ENCODE peak calls at places on chromosomes 6 and 20, in seven cellular contexts. C is AG04450; T is CD4-positive, alpha-beta memory T cell; G is tibial artery; Y is uterus; V is aorta; N is right cardiac atrium. E is an unnamed sample. For H3K27me3, the result is how much of the 10 kb centered on the place peaks cover.

GRCh38 chr20:44691424-44692423 is 23.4 kb upstream of the CCN5 start:
- DNase-seq in G (peak), T (no peak), N (peak), C (no peak), V (peak), Y (peak), E (no peak)

GRCh38 chr6:85865665-85866372 is 223.1 kb upstream of the SYNCRIP start:
- DNase-seq in G (no peak), N (no peak), C (no peak), Y (no peak), V (no peak), T (no peak), E (peak)

GRCh38 chr6:131765081-131765852 is 42.6 kb upstream of the ENPP1 start:
- DNase-seq in G (no peak), C (no peak), Y (no peak), T (no peak), N (no peak), V (no peak), E (no peak)

GRCh38 chr6:47599512-47599911 is 98.9 kb upstream of the ADGRF4 start:
- DNase-seq in N (no peak), C (no peak), Y (no peak), T (no peak), G (no peak), V (no peak), E (no peak)

GRCh38 chr20:57620999-57621398 is 773 bp upstream of the ZBP1 start:
- DNase-seq in C (no peak), V (no peak), T (no peak), G (peak), N (no peak), Y (no peak), E (peak)

GRCh38 chr6:14321992-14322772 is 204.6 kb downstream of the CD83 start:
- DNase-seq in V (no peak), T (no peak), N (no peak), Y (no peak), C (no peak), G (no peak), E (peak)

GRCh38 chr6:87241304-87241703 is 81.1 kb upstream of the SMIM8 start:
- DNase-seq in T (no peak), C (no peak), V (no peak), N (no peak), Y (no peak), G (no peak), E (peak)

GRCh38 chr6:168017629-168018028 is 20.2 kb downstream of the KIF25 start:
- DNase-seq in C (no peak), Y (no peak), T (no peak), V (no peak), G (no peak), N (no peak), E (no peak)

GRCh38 chr20:48784273-48784641 is 43.5 kb downstream of the PREX1 start:
- DNase-seq in G (no peak), Y (no peak), T (no peak), V (no peak), C (no peak), N (no peak), E (no peak)

GRCh38 chr6:113495521-113495920 is 361.6 kb upstream of the MARCKS start:
- DNase-seq in T (no peak), Y (no peak), C (peak), G (no peak), N (no peak), V (no peak), E (no peak)

GRCh38 chr6:119308048-119308570 is 41.5 kb downstream of the MAN1A1 start:
- DNase-seq in G (no peak), C (no peak), V (no peak), N (no peak), T (no peak), Y (no peak), E (no peak)

GRCh38 chr6:45419574-45420082 is 41.9 kb upstream of the SUPT3H start:
- DNase-seq in N (peak), V (peak), C (no peak), T (peak), Y (peak), G (peak), E (peak)
- H3K27me3 ChIP-seq in N (under half), V (under half), C (under half), T (under half), Y (under half), G (half or more), E (half or more)

DNA sequence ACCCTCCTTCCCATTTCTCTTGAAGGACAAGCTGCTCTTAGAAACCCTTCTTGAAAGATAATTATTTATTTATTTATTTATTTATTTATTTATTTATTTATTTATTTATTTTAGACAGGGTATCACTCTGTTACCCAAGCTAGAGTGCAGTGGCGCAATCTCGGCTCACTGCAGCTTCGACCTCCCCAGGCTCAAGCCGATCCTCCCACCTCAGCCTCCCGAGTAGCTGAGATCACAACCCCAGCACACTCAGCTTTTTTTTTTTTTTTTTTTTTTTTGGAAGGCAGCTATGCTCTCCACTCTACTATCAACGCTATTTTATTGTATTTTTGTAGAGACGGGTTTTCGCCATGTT is 1.2 kb upstream of the HEBP2 start:
- DNase-seq in G (no peak), N (no peak), T (no peak), C (no peak), V (no peak), Y (no peak), E (no peak)
- H3K27me3 ChIP-seq in G (under half), N (under half), T (under half), C (under half), V (under half), Y (under half), E (under half)

DNA sequence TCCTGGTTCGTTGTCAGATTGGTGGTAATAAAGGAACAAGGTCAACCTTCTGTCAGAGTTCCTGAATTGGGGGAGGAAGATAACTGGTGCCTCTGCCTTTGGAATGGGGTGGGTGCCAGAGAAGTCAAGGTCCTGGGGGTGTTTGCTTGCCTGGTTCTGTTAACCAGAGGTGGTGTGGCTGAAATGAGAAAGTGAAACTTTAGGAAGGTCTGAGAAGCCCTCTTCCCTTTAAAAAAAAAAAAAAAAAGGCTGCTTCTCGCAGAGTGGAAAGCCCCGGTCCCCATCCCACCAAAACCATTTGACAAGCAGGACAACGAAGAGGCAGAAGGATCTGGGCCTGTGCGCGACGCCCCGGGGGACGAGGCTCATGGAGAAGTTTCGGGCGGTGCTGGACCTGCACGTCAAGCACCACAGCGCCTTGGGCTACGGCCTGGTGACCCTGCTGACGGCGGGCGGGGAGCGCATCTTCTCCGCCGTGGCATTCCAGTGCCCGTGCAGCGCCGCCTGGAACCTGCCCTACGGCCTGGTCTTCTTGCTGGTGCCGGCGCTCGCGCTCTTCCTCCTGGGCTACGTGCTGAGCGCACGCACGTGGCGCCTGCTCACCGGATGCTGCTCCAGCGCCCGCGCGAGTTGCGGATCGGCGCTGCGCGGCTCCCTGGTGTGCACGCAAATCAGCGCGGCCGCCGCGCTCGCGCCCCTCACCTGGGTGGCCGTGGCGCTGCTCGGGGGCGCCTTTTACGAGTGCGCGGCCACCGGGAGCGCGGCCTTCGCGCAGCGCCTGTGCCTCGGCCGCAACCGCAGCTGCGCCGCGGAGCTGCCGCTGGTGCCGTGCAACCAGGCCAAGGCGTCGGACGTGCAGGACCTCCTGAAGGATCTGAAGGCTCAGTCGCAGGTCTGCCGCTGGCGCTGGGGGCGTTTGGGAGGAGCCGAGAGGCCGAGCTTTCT is 660 bp downstream of the CALHM6 start:
- DNase-seq in V (peak), Y (peak), G (peak), C (no peak), T (peak), N (peak), E (peak)
- H3K27me3 ChIP-seq in V (under half), Y (under half), G (under half), C (under half), T (under half), N (under half), E (under half)

DNA sequence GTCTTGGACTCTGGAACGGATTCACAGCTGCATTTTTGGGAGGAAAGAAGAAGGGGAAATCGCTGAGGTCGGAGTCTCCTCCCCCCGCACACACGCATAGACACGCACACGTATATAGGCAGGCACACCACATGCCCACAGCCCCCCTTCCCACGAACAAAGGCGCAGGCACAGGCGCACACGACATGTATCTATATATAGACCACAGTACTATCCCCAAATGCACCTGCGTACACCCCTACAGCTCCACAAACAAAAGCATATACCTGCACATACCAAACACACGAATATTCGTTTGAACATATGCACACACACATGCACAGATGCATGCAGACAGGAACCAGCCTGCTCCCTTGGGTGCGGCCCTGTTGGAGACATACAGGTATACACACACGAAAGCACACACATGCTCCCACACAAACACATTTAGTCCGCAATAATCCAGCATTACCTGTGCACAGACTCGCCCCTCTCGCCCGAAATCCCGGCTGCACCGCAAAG is 1.2 kb downstream of the SLC32A1 start:
- DNase-seq in G (no peak), C (no peak), V (no peak), N (no peak), T (peak), Y (no peak), E (no peak)
- H3K27me3 ChIP-seq in G (half or more), C (half or more), V (under half), N (under half), T (half or more), Y (half or more), E (half or more)

GRCh38 chr20:63090052-63090451 is 83.3 kb upstream of the BHLHE23 start:
- DNase-seq in N (no peak), V (no peak), C (no peak), Y (no peak), T (no peak), G (no peak), E (peak)
- H3K27me3 ChIP-seq in N (under half), V (under half), C (under half), Y (under half), T (under half), G (half or more), E (under half)

GRCh38 chr6:45423901-45424627 is 46.3 kb upstream of the SUPT3H start:
- DNase-seq in Y (no peak), T (no peak), G (peak), N (no peak), V (peak), C (no peak), E (peak)
- H3K27me3 ChIP-seq in Y (under half), T (under half), G (half or more), N (under half), V (under half), C (under half), E (half or more)

GRCh38 chr20:676967-677366 is 1.4 kb upstream of the SCRT2 start:
- DNase-seq in G (no peak), Y (no peak), T (no peak), N (no peak), C (no peak), V (no peak), E (no peak)

GRCh38 chr20:675453-676314 is at the start of gene SCRT2:
- DNase-seq in V (peak), G (peak), N (peak), C (peak), T (peak), Y (peak), E (peak)

GRCh38 chr20:674936-675452 is 608 bp downstream of the SCRT2 start:
- DNase-seq in V (no peak), Y (no peak), C (no peak), N (no peak), G (no peak), T (no peak), E (no peak)

GRCh38 chr20:673606-674005 is 2.0 kb downstream of the SCRT2 start:
- DNase-seq in T (no peak), V (no peak), Y (no peak), G (no peak), N (no peak), C (no peak), E (no peak)

GRCh38 chr20:676315-676937 is 824 bp upstream of the SCRT2 start:
- DNase-seq in Y (no peak), N (no peak), G (no peak), V (no peak), C (no peak), T (no peak), E (peak)
- H3K27me3 ChIP-seq in Y (under half), N (under half), G (half or more), V (under half), C (under half), T (under half), E (under half)

E was measured in H7.